ENCODE peak calls at places on chromosomes 16 and 17, in six cellular contexts. One of them, this sample, is unnamed.

GRCh38 chr16:55465077-55465896 is 13.7 kb upstream of the MMP2 start:
- DNase-seq in IMR-90: peak; percentile 79
- DNase-seq in H1: peak; percentile 98
- DNase-seq in H9: peak; percentile 88
- DNase-seq in mesendoderm: peak; percentile 91
- DNase-seq in neuronal stem cell: peak; percentile 92
- DNase-seq in this sample: peak; percentile 79

GRCh38 chr17:49252148-49252682 is 21.6 kb upstream of the PHOSPHO1 start:
- DNase-seq in H9: no peak
- DNase-seq in H1: no peak
- DNase-seq in neuronal stem cell: no peak
- DNase-seq in mesendoderm: peak; percentile 77
- DNase-seq in IMR-90: no peak
- DNase-seq in this sample: peak; percentile 61

GRCh38 chr17:48543854-48544355 is 1.0 kb downstream of the HOXB2 start:
- DNase-seq in mesendoderm: no peak
- DNase-seq in H9: no peak
- DNase-seq in IMR-90: no peak
- DNase-seq in H1: no peak
- DNase-seq in neuronal stem cell: no peak
- DNase-seq in this sample: peak; percentile 67

GRCh38 chr16:56121156-56121500 is 70.2 kb upstream of the GNAO1 start:
- DNase-seq in H1: no peak
- DNase-seq in neuronal stem cell: no peak
- DNase-seq in IMR-90: no peak
- DNase-seq in H9: no peak
- DNase-seq in mesendoderm: no peak
- DNase-seq in this sample: no peak

GRCh38 chr16:19375561-19376158 is 42.0 kb upstream of the TMC5 start:
- DNase-seq in H1: no peak
- DNase-seq in IMR-90: peak; percentile 56
- DNase-seq in H9: peak; percentile 30
- DNase-seq in neuronal stem cell: peak; percentile 56
- DNase-seq in mesendoderm: peak; percentile 53
- DNase-seq in this sample: peak; percentile 64

GRCh38 chr17:7716901-7717755 is at the start of gene DNAH2:
- DNase-seq in H9: peak; percentile 98
- DNase-seq in IMR-90: peak; percentile 90
- DNase-seq in neuronal stem cell: peak; percentile 97
- DNase-seq in H1: peak; percentile 96
- DNase-seq in mesendoderm: peak; percentile 97
- DNase-seq in this sample: peak; percentile 92

GRCh38 chr16:67641779-67642708 is 2.9 kb upstream of the CARMIL2 start:
- DNase-seq in IMR-90: peak; percentile 33
- DNase-seq in H1: no peak
- DNase-seq in H9: no peak
- DNase-seq in neuronal stem cell: no peak
- DNase-seq in mesendoderm: no peak
- DNase-seq in this sample: no peak

GRCh38 chr16:85006639-85007038 is 4.7 kb downstream of the ZDHHC7 start:
- DNase-seq in mesendoderm: no peak
- DNase-seq in H9: no peak
- DNase-seq in neuronal stem cell: no peak
- DNase-seq in IMR-90: peak; percentile 32
- DNase-seq in H1: no peak
- DNase-seq in this sample: no peak

GRCh38 chr16:3876695-3877094 is 3.8 kb downstream of the CREBBP start:
- DNase-seq in H9: no peak
- DNase-seq in mesendoderm: no peak
- DNase-seq in IMR-90: peak; percentile 63
- DNase-seq in H1: no peak
- DNase-seq in neuronal stem cell: no peak
- DNase-seq in this sample: peak; percentile 52

GRCh38 chr17:50356892-50357510 is 11.1 kb downstream of the XYLT2 start:
- DNase-seq in H1: no peak
- DNase-seq in H9: no peak
- DNase-seq in neuronal stem cell: no peak
- DNase-seq in mesendoderm: no peak
- DNase-seq in IMR-90: no peak
- DNase-seq in this sample: no peak

GRCh38 chr17:70499067-70499786 is 329.9 kb downstream of the KCNJ2 start:
- DNase-seq in mesendoderm: peak; percentile 50
- DNase-seq in neuronal stem cell: peak; percentile 33
- DNase-seq in H9: no peak
- DNase-seq in IMR-90: no peak
- DNase-seq in H1: no peak
- DNase-seq in this sample: no peak

GRCh38 chr16:67277294-67277998 is 1.9 kb upstream of the PLEKHG4 start:
- DNase-seq in mesendoderm: peak; percentile 33
- DNase-seq in H1: no peak
- DNase-seq in neuronal stem cell: no peak
- DNase-seq in IMR-90: peak; percentile 100
- DNase-seq in H9: no peak
- DNase-seq in this sample: peak; percentile 99

GRCh38 chr16:89534147-89534788 is 26.1 kb downstream of the SPG7 start:
- DNase-seq in H9: no peak
- DNase-seq in mesendoderm: no peak
- DNase-seq in neuronal stem cell: no peak
- DNase-seq in IMR-90: no peak
- DNase-seq in H1: no peak
- DNase-seq in this sample: peak; percentile 52

GRCh38 chr17:44311562-44312181 is 3.3 kb downstream of the RUNDC3A start:
- DNase-seq in H1: no peak
- DNase-seq in mesendoderm: no peak
- DNase-seq in H9: no peak
- DNase-seq in neuronal stem cell: no peak
- DNase-seq in IMR-90: no peak
- DNase-seq in this sample: no peak

GRCh38 chr16:49382916-49383315 is 9.3 kb downstream of the C16orf78 start:
- DNase-seq in H1: peak; percentile 70
- DNase-seq in neuronal stem cell: peak; percentile 24
- DNase-seq in mesendoderm: peak; percentile 75
- DNase-seq in H9: peak; percentile 67
- DNase-seq in IMR-90: no peak
- DNase-seq in this sample: no peak

GRCh38 chr16:66468321-66468965 is 41.3 kb downstream of the BEAN1 start:
- DNase-seq in IMR-90: no peak
- DNase-seq in H9: no peak
- DNase-seq in mesendoderm: no peak
- DNase-seq in H1: no peak
- DNase-seq in neuronal stem cell: no peak
- DNase-seq in this sample: no peak

GRCh38 chr17:3547628-3548027 is 10.0 kb downstream of the TRPV3 start:
- DNase-seq in H9: peak; percentile 22
- DNase-seq in mesendoderm: no peak
- DNase-seq in neuronal stem cell: no peak
- DNase-seq in IMR-90: no peak
- DNase-seq in H1: no peak
- DNase-seq in this sample: no peak

GRCh38 chr17:4573682-4574081 is 10.6 kb upstream of the SMTNL2 start:
- DNase-seq in neuronal stem cell: no peak
- DNase-seq in mesendoderm: no peak
- DNase-seq in IMR-90: no peak
- DNase-seq in H1: no peak
- DNase-seq in H9: no peak
- DNase-seq in this sample: peak; percentile 39

GRCh38 chr17:47275245-47275984 is 21.8 kb downstream of the ITGB3 start:
- DNase-seq in IMR-90: peak; percentile 84
- DNase-seq in mesendoderm: peak; percentile 89
- DNase-seq in H9: peak; percentile 82
- DNase-seq in neuronal stem cell: peak; percentile 36
- DNase-seq in H1: peak; percentile 80
- DNase-seq in this sample: peak; percentile 70

GRCh38 chr17:40442392-40443195 is 656 bp upstream of the IGFBP4 start:
- DNase-seq in H1: no peak
- DNase-seq in mesendoderm: peak; percentile 55
- DNase-seq in neuronal stem cell: no peak
- DNase-seq in IMR-90: peak; percentile 47
- DNase-seq in H9: peak; percentile 67
- DNase-seq in this sample: peak; percentile 69

GRCh38 chr17:8734876-8735275 is 9.8 kb downstream of the CCDC42 start:
- DNase-seq in mesendoderm: no peak
- DNase-seq in H9: no peak
- DNase-seq in neuronal stem cell: no peak
- DNase-seq in H1: no peak
- DNase-seq in IMR-90: no peak
- DNase-seq in this sample: no peak

GRCh38 chr17:28145348-28145747 is 102.9 kb downstream of the NLK start:
- DNase-seq in IMR-90: peak; percentile 29
- DNase-seq in mesendoderm: peak; percentile 10
- DNase-seq in neuronal stem cell: no peak
- DNase-seq in H9: no peak
- DNase-seq in H1: no peak
- DNase-seq in this sample: peak; percentile 22

GRCh38 chr16:66357523-66357928 is 9.0 kb upstream of the CDH5 start:
- DNase-seq in neuronal stem cell: peak; percentile 57
- DNase-seq in H1: no peak
- DNase-seq in H9: peak; percentile 62
- DNase-seq in mesendoderm: peak; percentile 85
- DNase-seq in IMR-90: peak; percentile 83
- DNase-seq in this sample: peak; percentile 84

GRCh38 chr16:71923941-71924690 is 28.8 kb downstream of the IST1 start:
- DNase-seq in H9: no peak
- DNase-seq in mesendoderm: no peak
- DNase-seq in neuronal stem cell: no peak
- DNase-seq in IMR-90: no peak
- DNase-seq in H1: no peak
- DNase-seq in this sample: no peak

GRCh38 chr16:67115649-67116048 is 5.9 kb downstream of the PHAF1 start:
- DNase-seq in H9: no peak
- DNase-seq in mesendoderm: no peak
- DNase-seq in IMR-90: peak; percentile 95
- DNase-seq in neuronal stem cell: no peak
- DNase-seq in H1: no peak
- DNase-seq in this sample: peak; percentile 90

GRCh38 chr17:39677581-39678339 is 9.5 kb downstream of the PNMT start:
- DNase-seq in H9: no peak
- DNase-seq in H1: no peak
- DNase-seq in neuronal stem cell: no peak
- DNase-seq in mesendoderm: no peak
- DNase-seq in IMR-90: no peak
- DNase-seq in this sample: no peak

GRCh38 chr17:60766778-60767190 is 89.1 kb downstream of the BCAS3 start:
- DNase-seq in IMR-90: no peak
- DNase-seq in mesendoderm: no peak
- DNase-seq in neuronal stem cell: no peak
- DNase-seq in H9: peak; percentile 80
- DNase-seq in H1: no peak
- DNase-seq in this sample: no peak

DNA sequence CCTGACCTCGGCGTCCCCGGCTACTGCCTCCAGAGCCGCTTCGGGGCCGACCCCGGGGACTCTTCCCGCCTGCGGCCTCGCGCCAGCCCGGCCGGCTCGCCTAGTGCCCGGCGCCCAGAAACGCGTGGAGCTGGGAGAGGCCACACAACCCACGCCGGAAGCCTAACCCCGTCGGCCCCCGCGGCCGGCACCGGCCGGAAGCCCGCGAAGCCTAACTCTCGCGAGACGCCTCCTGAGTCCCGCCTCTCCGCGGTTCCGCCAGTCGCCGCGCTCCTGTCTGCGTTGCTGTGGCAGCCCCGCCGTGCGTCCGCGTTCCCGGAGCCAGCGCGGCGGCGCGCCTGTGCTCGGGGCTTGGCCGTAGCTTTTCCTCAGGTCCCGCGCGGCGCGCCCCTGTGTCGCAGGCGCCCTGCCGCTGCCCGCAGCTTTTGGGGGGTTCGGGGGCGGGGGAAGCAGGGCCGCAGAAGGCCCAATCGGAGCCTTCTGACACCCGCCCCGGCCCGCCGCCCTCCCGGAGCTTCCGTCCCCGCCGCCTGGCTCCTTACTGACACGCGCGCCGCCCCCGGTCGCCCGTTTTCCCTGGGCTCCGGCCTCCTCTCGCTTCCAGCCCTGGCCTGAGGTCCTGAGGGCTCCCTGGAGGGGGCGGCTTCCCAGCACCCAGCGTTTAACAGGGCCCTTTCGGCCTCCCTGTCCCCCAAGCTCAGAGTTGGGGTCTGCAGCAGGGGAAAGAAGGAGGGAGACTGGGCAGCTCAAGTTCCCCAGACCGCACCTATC is 21.7 kb downstream of the NPTX1 start:
- DNase-seq in H1: peak; percentile 93
- DNase-seq in H9: peak; percentile 98
- DNase-seq in mesendoderm: peak; percentile 96
- DNase-seq in neuronal stem cell: peak; percentile 92
- DNase-seq in IMR-90: peak; percentile 96
- DNase-seq in this sample: peak; percentile 95
- H4K8ac ChIP-seq in H1: peak overlapping the region; percentile 98
- H4K8ac ChIP-seq in H9: no peak overlapping the region
- H4K8ac ChIP-seq in mesendoderm: peak overlapping the region; percentile 98
- H4K8ac ChIP-seq in neuronal stem cell: no peak overlapping the region
- H4K8ac ChIP-seq in IMR-90: peak overlapping the region; percentile 100
- H4K8ac ChIP-seq in this sample: peak overlapping the region; percentile 99

GRCh38 chr17:81502471-81503017 is 10.1 kb downstream of the ACTG1 start:
- DNase-seq in H1: no peak
- DNase-seq in mesendoderm: no peak
- DNase-seq in neuronal stem cell: no peak
- DNase-seq in H9: peak; percentile 37
- DNase-seq in IMR-90: no peak
- DNase-seq in this sample: no peak
- H2BK120ac ChIP-seq in H1: no peak overlapping the region
- H2BK120ac ChIP-seq in mesendoderm: no peak overlapping the region
- H2BK120ac ChIP-seq in neuronal stem cell: peak overlapping the region; percentile 41
- H2BK120ac ChIP-seq in H9: no peak overlapping the region
- H2BK120ac ChIP-seq in IMR-90: no peak overlapping the region
- H2BK120ac ChIP-seq in this sample: no peak overlapping the region

GRCh38 chr17:78366109-78366848 is 6.4 kb upstream of the SOCS3 start:
- DNase-seq in IMR-90: no peak
- DNase-seq in neuronal stem cell: no peak
- DNase-seq in mesendoderm: peak; percentile 53
- DNase-seq in H1: no peak
- DNase-seq in H9: peak; percentile 66
- DNase-seq in this sample: peak; percentile 39
- H4K8ac ChIP-seq in IMR-90: peak overlapping the region; percentile 72
- H4K8ac ChIP-seq in neuronal stem cell: no peak overlapping the region
- H4K8ac ChIP-seq in mesendoderm: no peak overlapping the region
- H4K8ac ChIP-seq in H1: peak overlapping the region; percentile 75
- H4K8ac ChIP-seq in H9: no peak overlapping the region
- H4K8ac ChIP-seq in this sample: peak overlapping the region; percentile 91

GRCh38 chr17:62900096-62900495 is 65.9 kb upstream of the TANC2 start:
- DNase-seq in H1: no peak
- DNase-seq in neuronal stem cell: no peak
- DNase-seq in H9: no peak
- DNase-seq in IMR-90: no peak
- DNase-seq in mesendoderm: no peak
- DNase-seq in this sample: no peak

GRCh38 chr17:62898239-62898864 is 67.7 kb upstream of the TANC2 start:
- DNase-seq in mesendoderm: peak; percentile 70
- DNase-seq in H1: no peak
- DNase-seq in H9: no peak
- DNase-seq in IMR-90: no peak
- DNase-seq in neuronal stem cell: no peak
- DNase-seq in this sample: peak; percentile 34

GRCh38 chr17:62897706-62898105 is 68.3 kb upstream of the TANC2 start:
- DNase-seq in H9: no peak
- DNase-seq in mesendoderm: no peak
- DNase-seq in IMR-90: no peak
- DNase-seq in neuronal stem cell: no peak
- DNase-seq in H1: no peak
- DNase-seq in this sample: no peak

GRCh38 chr17:62901544-62901943 is 64.5 kb upstream of the TANC2 start:
- DNase-seq in IMR-90: no peak
- DNase-seq in H9: no peak
- DNase-seq in H1: no peak
- DNase-seq in neuronal stem cell: no peak
- DNase-seq in mesendoderm: no peak
- DNase-seq in this sample: no peak

GRCh38 chr17:62899349-62899748 is 66.7 kb upstream of the TANC2 start:
- DNase-seq in neuronal stem cell: no peak
- DNase-seq in H9: no peak
- DNase-seq in H1: no peak
- DNase-seq in IMR-90: no peak
- DNase-seq in mesendoderm: no peak
- DNase-seq in this sample: no peak
- H2BK120ac ChIP-seq in neuronal stem cell: no peak overlapping the region
- H2BK120ac ChIP-seq in H9: no peak overlapping the region
- H2BK120ac ChIP-seq in H1: no peak overlapping the region
- H2BK120ac ChIP-seq in IMR-90: no peak overlapping the region
- H2BK120ac ChIP-seq in mesendoderm: no peak overlapping the region
- H2BK120ac ChIP-seq in this sample: no peak overlapping the region